ENCODE peak calls at places on chromosomes 11 and 22, in ten cellular contexts. Y is neuronal stem cell; E is H9; C is pancreas; F is PC-9; P is body of pancreas; W is naive thymus-derived CD4-positive, alpha-beta T cell; M is ovary; N is spleen; J is CD8-positive, alpha-beta memory T cell. O is an unnamed sample.

GRCh38 chr22:50016988-50017700 is 4.6 kb upstream of the IL17REL start:
- DNase-seq in W (no peak), C (no peak), N (peak; percentile 78), M (no peak), E (no peak), Y (no peak), J (peak; percentile 71), P (no peak), F (peak; percentile 49), O (no peak)

GRCh38 chr11:31303644-31304043 is 65.9 kb downstream of the DCDC1 start:
- DNase-seq in F (no peak), M (no peak), Y (no peak), E (no peak), J (no peak), N (no peak), C (no peak), W (no peak), P (peak; percentile 21), O (no peak)

GRCh38 chr11:65663634-65664200 is 1.0 kb upstream of the RELA start:
- DNase-seq in Y (no peak), J (peak; percentile 68), F (peak; percentile 46), N (peak; percentile 89), C (peak; percentile 51), M (peak; percentile 81), W (no peak), E (no peak), P (peak; percentile 65), O (peak; percentile 57)

GRCh38 chr11:122723576-122723975 is 68.1 kb downstream of the UBASH3B start:
- DNase-seq in N (no peak), P (no peak), C (no peak), F (peak; percentile 23), J (no peak), M (no peak), W (no peak), Y (no peak), E (no peak), O (no peak)

GRCh38 chr11:108278546-108278945 is 55.7 kb downstream of the ATM start:
- DNase-seq in F (no peak), W (no peak), P (no peak), N (no peak), E (peak; percentile 28), C (no peak), M (no peak), Y (no peak), J (no peak), O (no peak)

GRCh38 chr11:69075421-69076128 is 26.8 kb downstream of the TPCN2 start:
- DNase-seq in Y (no peak), J (no peak), W (no peak), M (peak; percentile 95), F (peak; percentile 82), C (no peak), N (no peak), E (no peak), P (peak; percentile 60), O (no peak)

GRCh38 chr11:80320765-80321164 is 879.9 kb upstream of the TENM4 start:
- DNase-seq in N (no peak), J (no peak), F (no peak), C (no peak), E (peak; percentile 28), P (no peak), M (no peak), W (no peak), Y (no peak), O (peak; percentile 29)

GRCh38 chr11:115168229-115168671 is 336.0 kb downstream of the CADM1 start:
- DNase-seq in E (no peak), F (no peak), Y (no peak), W (no peak), N (no peak), P (peak; percentile 51), J (no peak), C (no peak), M (no peak), O (no peak)

GRCh38 chr11:125368757-125369156 is 127.3 kb downstream of the FEZ1 start:
- DNase-seq in W (no peak), J (no peak), M (no peak), E (no peak), Y (no peak), N (no peak), P (no peak), C (no peak), F (no peak), O (no peak)

GRCh38 chr11:1400168-1401000 is 10.7 kb downstream of the BRSK2 start:
- DNase-seq in N (no peak), W (no peak), E (no peak), C (no peak), M (no peak), J (no peak), P (no peak), Y (no peak), F (no peak), O (no peak)

GRCh38 chr11:66221726-66222236 is 46.7 kb upstream of the RAB1B start:
- DNase-seq in C (no peak), P (no peak), F (no peak), E (peak; percentile 23), N (peak; percentile 44), J (no peak), W (no peak), M (no peak), Y (no peak), O (no peak)

GRCh38 chr22:23079240-23079768 is 9.0 kb downstream of the GNAZ start:
- DNase-seq in E (no peak), C (no peak), W (no peak), F (no peak), J (no peak), M (no peak), N (no peak), Y (no peak), P (no peak), O (peak; percentile 47)

GRCh38 chr11:128653828-128654231 is 40.0 kb upstream of the FLI1 start:
- DNase-seq in C (peak; percentile 82), Y (no peak), M (no peak), J (no peak), P (peak; percentile 85), N (peak; percentile 81), F (peak; percentile 72), E (peak; percentile 83), W (no peak), O (peak; percentile 6)

GRCh38 chr11:15114501-15115475 is at the start of gene INSC:
- DNase-seq in C (no peak), P (no peak), J (no peak), E (peak; percentile 58), F (no peak), N (no peak), M (no peak), W (no peak), Y (peak; percentile 29), O (no peak)

GRCh38 chr11:119310682-119311052 is 6.3 kb downstream of the MCAM start:
- DNase-seq in F (no peak), M (no peak), J (no peak), Y (no peak), P (no peak), W (no peak), N (peak; percentile 76), E (no peak), C (no peak), O (no peak)

DNA sequence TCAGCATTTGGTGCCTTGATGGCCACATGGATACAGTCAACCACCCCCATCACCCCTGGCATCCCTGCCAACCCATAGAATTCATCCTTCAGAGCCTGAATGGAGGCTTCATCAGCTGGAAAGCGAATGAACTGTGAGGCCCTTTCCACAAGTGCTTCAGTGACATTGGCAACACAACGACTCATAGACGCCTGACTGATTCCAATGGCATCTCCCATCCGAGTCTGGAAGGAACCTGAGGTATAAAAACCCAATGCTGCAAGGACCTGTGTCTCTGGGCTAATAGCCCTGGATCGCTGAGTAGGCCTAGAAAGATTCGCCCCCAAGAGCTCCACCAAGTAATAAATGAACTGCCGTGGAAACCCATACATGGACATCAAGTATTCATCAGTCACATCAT is 1.3 kb downstream of the HARBI1 start:
- DNase-seq in C (no peak), W (no peak), J (no peak), M (no peak), P (no peak), F (no peak), N (no peak), E (no peak), Y (no peak), O (no peak)
- H3K4me1 ChIP-seq in C (no peaks in the 10 kb centered on the region), W (peaks cover 17% of the 10 kb centered on the region), J (peaks cover 29% of the 10 kb centered on the region), M (peaks cover 1% of the 10 kb centered on the region), P (peaks cover 48% of the 10 kb centered on the region), F (peaks cover 24% of the 10 kb centered on the region), N (peaks cover 74% of the 10 kb centered on the region), E (no peaks in the 10 kb centered on the region), Y (peaks cover 14% of the 10 kb centered on the region), O (peaks cover 3% of the 10 kb centered on the region)

GRCh38 chr11:19753451-19754041 is 40.9 kb downstream of the NAV2 start:
- DNase-seq in M (no peak), F (peak; percentile 78), E (no peak), C (no peak), N (no peak), Y (no peak), W (no peak), P (no peak), J (no peak), O (peak; percentile 40)
- H3K27ac ChIP-seq in M (no peak overlapping the region), F (peak overlapping the region; percentile 80), E (no peak overlapping the region), C (no peak overlapping the region), N (no peak overlapping the region), Y (no peak overlapping the region), W (no peak overlapping the region), P (no peak overlapping the region), J (no peak overlapping the region), O (no peak overlapping the region)

DNA sequence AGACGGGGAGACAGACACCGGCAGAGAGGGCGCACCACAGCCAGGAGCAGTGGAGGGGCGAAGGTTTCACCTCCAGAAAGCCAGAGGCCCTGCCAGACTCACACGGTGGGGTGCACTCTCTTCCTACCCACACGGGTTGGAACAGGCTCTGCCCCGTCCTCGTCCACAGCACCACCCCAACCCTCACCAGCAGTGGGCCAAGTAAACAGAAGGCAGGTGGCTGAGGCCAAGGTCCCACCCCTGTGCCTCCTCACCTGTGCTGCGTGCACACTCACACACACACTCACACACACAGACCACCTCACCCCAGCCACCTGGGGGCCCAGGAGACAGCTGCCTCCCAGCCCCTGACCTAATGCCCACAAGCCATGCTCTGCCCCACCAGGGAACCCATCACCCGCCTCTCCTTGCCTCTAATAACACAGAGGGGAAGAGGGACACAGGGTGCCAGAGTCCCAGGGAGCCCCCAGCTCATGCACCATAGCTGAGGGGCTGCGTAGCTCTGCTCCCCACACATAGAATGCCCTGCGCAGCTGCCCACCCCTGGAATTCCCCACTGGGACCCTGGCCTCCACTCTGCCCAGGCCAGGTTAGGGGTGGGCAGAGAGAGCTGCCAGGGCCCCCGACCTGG is 3.1 kb downstream of the CYB5R3 start:
- DNase-seq in N (no peak), W (no peak), P (peak; percentile 30), C (no peak), F (no peak), E (no peak), M (no peak), Y (no peak), J (no peak), O (peak; percentile 57)
- H3K4me1 ChIP-seq in N (peaks cover 85% of the 10 kb centered on the region), W (peaks cover 16% of the 10 kb centered on the region), P (peaks cover 72% of the 10 kb centered on the region), C (peaks cover 43% of the 10 kb centered on the region), F (peaks cover 14% of the 10 kb centered on the region), E (peaks cover 7% of the 10 kb centered on the region), M (peaks cover 50% of the 10 kb centered on the region), Y (peaks cover 10% of the 10 kb centered on the region), J (peaks cover 37% of the 10 kb centered on the region), O (peaks cover 3% of the 10 kb centered on the region)

DNA sequence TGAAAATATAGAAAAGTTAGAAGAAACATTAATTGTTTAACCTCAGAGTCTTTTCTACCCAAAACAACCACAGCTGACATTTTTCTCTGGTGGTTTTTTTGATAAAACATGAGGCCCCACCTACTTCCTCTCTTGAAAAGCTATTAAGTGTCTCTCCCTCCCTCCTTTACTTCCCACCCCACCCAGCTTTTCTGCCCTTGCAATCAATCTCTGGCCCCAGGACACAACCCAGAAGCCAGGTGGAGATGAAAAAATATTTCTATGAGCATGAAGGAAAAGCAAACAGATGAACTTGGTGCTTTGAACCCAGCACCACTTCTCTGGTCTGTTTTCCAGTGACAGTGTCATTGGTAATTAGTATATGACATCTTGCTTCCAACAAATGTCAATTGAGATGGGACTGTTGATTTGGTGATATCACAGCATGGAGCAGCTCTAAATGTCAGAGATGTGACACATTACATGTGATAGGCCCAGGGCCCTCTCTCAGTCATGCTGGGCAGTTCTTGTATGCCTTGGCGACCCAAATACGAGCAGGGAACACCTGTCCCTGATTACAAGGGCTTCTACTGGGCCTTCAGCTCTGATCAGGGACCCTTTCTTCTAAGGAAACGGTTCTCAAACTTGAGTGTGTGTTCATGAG is 23.9 kb upstream of the TMPRSS13 start:
- DNase-seq in N (peak; percentile 34), M (no peak), Y (no peak), W (peak; percentile 73), F (no peak), J (no peak), E (no peak), P (no peak), C (no peak), O (peak; percentile 53)
- H3K27ac ChIP-seq in N (peak overlapping the region; percentile 35), M (no peak overlapping the region), Y (no peak overlapping the region), W (peak overlapping the region; percentile 58), F (no peak overlapping the region), J (peak overlapping the region; percentile 17), E (no peak overlapping the region), P (no peak overlapping the region), C (no peak overlapping the region), O (peak overlapping the region; percentile 1)

O was measured in small intestine.